ENCODE peak calls at places on chromosomes 4 and X, in eight cellular contexts. R, U, S, C, W, N, B and H are unnamed samples.

GRCh38 chrX:69145281-69145680 is 20.0 kb downstream of the PJA1 start:
- DNase-seq in R (no peak), U (no peak), S (no peak), C (no peak), W (no peak), N (no peak), B (no peak), H (no peak)

GRCh38 chr4:92305148-92305877 is 1.5 kb downstream of the GRID2 start:
- DNase-seq in R (peak; percentile 73), U (no peak), S (no peak), C (peak; percentile 33), W (peak; percentile 72), N (peak; percentile 95), B (no peak), H (peak; percentile 92)

GRCh38 chrX:47900833-47901232 is 64.1 kb downstream of the ZNF81 start:
- DNase-seq in R (no peak), U (no peak), S (no peak), C (no peak), W (no peak), N (no peak), B (no peak), H (no peak)

GRCh38 chrX:30215357-30215843 is at the start of gene MAGEB2:
- DNase-seq in R (no peak), U (no peak), S (no peak), C (no peak), W (no peak), N (peak; percentile 25), B (no peak), H (no peak)

GRCh38 chr4:7381890-7382633 is 52.7 kb downstream of the PSAPL1 start:
- DNase-seq in R (no peak), U (no peak), S (no peak), C (no peak), W (no peak), N (no peak), B (no peak), H (peak; percentile 67)

GRCh38 chrX:145816607-145817298 is 876 bp upstream of the SLITRK2 start:
- DNase-seq in R (no peak), U (no peak), S (no peak), C (no peak), W (no peak), N (peak; percentile 20), B (no peak), H (no peak)

GRCh38 chrX:46211079-46211478 is 334.1 kb downstream of the ZNF674 start:
- DNase-seq in R (no peak), U (no peak), S (no peak), C (no peak), W (no peak), N (no peak), B (no peak), H (no peak)

GRCh38 chr4:90958256-90958895 is 831.2 kb downstream of the CCSER1 start:
- DNase-seq in R (peak; percentile 95), U (no peak), S (no peak), C (peak; percentile 86), W (no peak), N (peak; percentile 40), B (no peak), H (no peak)

GRCh38 chr4:72302981-72303704 is 265.9 kb downstream of the ADAMTS3 start:
- DNase-seq in R (peak; percentile 54), U (peak; percentile 32), S (peak; percentile 11), C (peak; percentile 39), W (peak; percentile 30), N (peak; percentile 82), B (no peak), H (no peak)

GRCh38 chr4:37540486-37540885 is 145.7 kb downstream of the RELL1 start:
- DNase-seq in R (peak; percentile 34), U (no peak), S (no peak), C (no peak), W (no peak), N (no peak), B (no peak), H (no peak)

GRCh38 chrX:63349307-63349706 is 1.8 kb downstream of the SPIN4 start:
- DNase-seq in R (no peak), U (no peak), S (no peak), C (no peak), W (no peak), N (peak; percentile 15), B (peak; percentile 1), H (no peak)

GRCh38 chr4:71607780-71608673 is 175.9 kb downstream of the GC start:
- DNase-seq in R (peak; percentile 34), U (no peak), S (no peak), C (peak; percentile 84), W (no peak), N (no peak), B (no peak), H (no peak)

GRCh38 chrX:150361777-150362351 is 1.3 kb upstream of the MAMLD1 start:
- DNase-seq in R (no peak), U (no peak), S (no peak), C (no peak), W (no peak), N (peak; percentile 46), B (no peak), H (peak; percentile 85)

GRCh38 chr4:15805583-15806517 is 27.7 kb downstream of the CD38 start:
- DNase-seq in R (peak; percentile 64), U (peak; percentile 8), S (peak; percentile 67), C (peak; percentile 53), W (no peak), N (peak; percentile 53), B (peak; percentile 69), H (no peak)

GRCh38 chrX:15146515-15146914 is 123.4 kb downstream of the ASB9 start:
- DNase-seq in R (peak; percentile 4), U (no peak), S (no peak), C (no peak), W (no peak), N (peak; percentile 42), B (no peak), H (no peak)

GRCh38 chrX:45894864-45895645 is 650.2 kb downstream of the ZNF674 start:
- DNase-seq in R (no peak), U (no peak), S (no peak), C (no peak), W (no peak), N (no peak), B (no peak), H (no peak)

GRCh38 chrX:152428596-152428995 is 22.5 kb downstream of the GABRA3 start:
- DNase-seq in R (no peak), U (no peak), S (no peak), C (no peak), W (no peak), N (no peak), B (peak; percentile 39), H (no peak)

GRCh38 chrX:78168065-78168464 is 28.6 kb upstream of the TAF9B start:
- DNase-seq in R (no peak), U (no peak), S (no peak), C (no peak), W (no peak), N (no peak), B (no peak), H (no peak)

GRCh38 chr4:110629214-110629754 is 6.4 kb upstream of the PITX2 start:
- DNase-seq in R (no peak), U (no peak), S (no peak), C (no peak), W (no peak), N (peak; percentile 68), B (no peak), H (no peak)

GRCh38 chrX:2693123-2693438 is 2.0 kb downstream of the CD99 start:
- DNase-seq in R (no peak), U (no peak), S (no peak), C (no peak), W (no peak), N (no peak), B (no peak), H (no peak)

GRCh38 chr4:158578476-158578875 is 56.8 kb downstream of the RXFP1 start:
- DNase-seq in R (peak; percentile 26), U (no peak), S (no peak), C (no peak), W (no peak), N (no peak), B (no peak), H (no peak)

GRCh38 chr4:87009095-87009648 is 74.4 kb downstream of the AFF1 start:
- DNase-seq in R (no peak), U (no peak), S (no peak), C (no peak), W (no peak), N (no peak), B (no peak), H (no peak)

GRCh38 chr4:16761031-16761430 is 137.4 kb downstream of the LDB2 start:
- DNase-seq in R (no peak), U (no peak), S (no peak), C (no peak), W (no peak), N (no peak), B (no peak), H (no peak)

GRCh38 chrX:112761239-112762207 is 79.1 kb downstream of the AMOT start:
- DNase-seq in R (no peak), U (no peak), S (peak; percentile 35), C (no peak), W (no peak), N (no peak), B (no peak), H (no peak)

GRCh38 chr4:110032603-110033002 is 119.9 kb downstream of the EGF start:
- DNase-seq in R (no peak), U (no peak), S (no peak), C (no peak), W (no peak), N (no peak), B (no peak), H (no peak)

GRCh38 chr4:76585897-76586360 is 150.9 kb downstream of the SHROOM3 start:
- DNase-seq in R (peak; percentile 45), U (no peak), S (peak; percentile 51), C (peak; percentile 89), W (peak; percentile 56), N (peak; percentile 97), B (peak; percentile 62), H (peak; percentile 87)

GRCh38 chr4:73676881-73677323 is 56.7 kb upstream of the RASSF6 start:
- DNase-seq in R (peak; percentile 50), U (no peak), S (no peak), C (peak; percentile 86), W (no peak), N (no peak), B (peak; percentile 97), H (no peak)

GRCh38 chr4:185464184-185464583 is 7.3 kb downstream of the CCDC110 start:
- DNase-seq in R (no peak), U (no peak), S (no peak), C (no peak), W (no peak), N (peak; percentile 28), B (no peak), H (no peak)

GRCh38 chr4:560061-560460 is 16.0 kb downstream of the TMEM271 start:
- DNase-seq in R (no peak), U (no peak), S (no peak), C (no peak), W (no peak), N (no peak), B (no peak), H (no peak)

GRCh38 chr4:15341022-15341732 is 86.7 kb upstream of the C1QTNF7 start:
- DNase-seq in R (no peak), U (no peak), S (no peak), C (no peak), W (no peak), N (no peak), B (no peak), H (no peak)

GRCh38 chrX:132843387-132843786 is 115.0 kb downstream of the HS6ST2 start:
- DNase-seq in R (no peak), U (no peak), S (no peak), C (no peak), W (no peak), N (no peak), B (no peak), H (no peak)

GRCh38 chr4:128347175-128347868 is 59.7 kb upstream of the PGRMC2 start:
- DNase-seq in R (no peak), U (no peak), S (no peak), C (no peak), W (no peak), N (no peak), B (no peak), H (no peak)

GRCh38 chrX:2391869-2392606 is 108.7 kb downstream of the DHRSX start:
- DNase-seq in R (peak; percentile 89), U (no peak), S (no peak), C (no peak), W (no peak), N (peak; percentile 95), B (no peak), H (no peak)